ENCODE peak calls at places on chromosome 6, in six cellular contexts. Y, C, F, R, M and P are unnamed samples.

GRCh38 chr6:35160642-35161041 is 19.5 kb upstream of the TCP11 start:
- DNase-seq in Y (peak), C (no peak), F (no peak), R (no peak), M (no peak), P (no peak)

GRCh38 chr6:53359843-53360834 is 11.4 kb upstream of the ELOVL5 start:
- DNase-seq in Y (no peak), C (no peak), F (peak), R (no peak), M (no peak), P (no peak)

GRCh38 chr6:101396552-101397173 is 3.2 kb downstream of the GRIK2 start:
- DNase-seq in Y (peak), C (peak), F (peak), R (no peak), M (no peak), P (peak)

GRCh38 chr6:11232968-11233626 is 629 bp upstream of the NEDD9 start:
- DNase-seq in Y (no peak), C (no peak), F (no peak), R (no peak), M (no peak), P (peak)

GRCh38 chr6:135006386-135006914 is 48.2 kb downstream of the HBS1L start:
- DNase-seq in Y (no peak), C (no peak), F (no peak), R (no peak), M (no peak), P (no peak)

GRCh38 chr6:158279615-158280014 is 32.6 kb upstream of the TULP4 start:
- DNase-seq in Y (no peak), C (no peak), F (no peak), R (no peak), M (no peak), P (no peak)

GRCh38 chr6:119742188-119742803 is 392.7 kb upstream of the MAN1A1 start:
- DNase-seq in Y (peak), C (peak), F (peak), R (no peak), M (no peak), P (peak)

GRCh38 chr6:3956054-3956453 is 106.9 kb downstream of the FAM50B start:
- DNase-seq in Y (no peak), C (no peak), F (no peak), R (no peak), M (no peak), P (no peak)

GRCh38 chr6:115360602-115361325 is 699.9 kb downstream of the FRK start:
- DNase-seq in Y (no peak), C (no peak), F (no peak), R (no peak), M (no peak), P (no peak)

GRCh38 chr6:166848979-166849756 is 107.2 kb downstream of the RNASET2 start:
- DNase-seq in Y (no peak), C (no peak), F (no peak), R (no peak), M (no peak), P (no peak)

GRCh38 chr6:78799682-78800081 is 67.7 kb upstream of the IRAK1BP1 start:
- DNase-seq in Y (no peak), C (no peak), F (no peak), R (no peak), M (no peak), P (no peak)

GRCh38 chr6:837380-837779 is 144.4 kb upstream of the EXOC2 start:
- DNase-seq in Y (no peak), C (no peak), F (no peak), R (no peak), M (no peak), P (no peak)

GRCh38 chr6:117446851-117447250 is 21.1 kb upstream of the ROS1 start:
- DNase-seq in Y (no peak), C (no peak), F (no peak), R (no peak), M (no peak), P (no peak)

GRCh38 chr6:33962186-33962585 is 158.4 kb upstream of the MLN start:
- DNase-seq in Y (peak), C (no peak), F (no peak), R (no peak), M (no peak), P (no peak)

GRCh38 chr6:811186-811585 is 118.2 kb upstream of the EXOC2 start:
- DNase-seq in Y (no peak), C (no peak), F (no peak), R (no peak), M (no peak), P (no peak)